ENCODE peak calls at places on chromosomes 1 and 21, in six cellular contexts. One of them, this sample, is unnamed.

GRCh38 chr1:110538082-110538481 is 19.1 kb upstream of the KCNA10 start:
- DNase-seq in endothelial cell: no peak
- DNase-seq in GM06990: no peak
- DNase-seq in ovary: no peak
- DNase-seq in psoas muscle: no peak
- DNase-seq in upper lobe of left lung: peak
- DNase-seq in this sample: no peak

GRCh38 chr1:101587749-101588148 is 350.9 kb downstream of the S1PR1 start:
- DNase-seq in endothelial cell: no peak
- DNase-seq in upper lobe of left lung: no peak
- DNase-seq in GM06990: no peak
- DNase-seq in ovary: peak
- DNase-seq in psoas muscle: peak
- DNase-seq in this sample: no peak

GRCh38 chr21:35062016-35062415 is 12.9 kb upstream of the RUNX1 start:
- DNase-seq in ovary: no peak
- DNase-seq in endothelial cell: no peak
- DNase-seq in GM06990: no peak
- DNase-seq in upper lobe of left lung: no peak
- DNase-seq in psoas muscle: no peak
- DNase-seq in this sample: no peak

GRCh38 chr1:198823626-198824025 is 184.8 kb downstream of the PTPRC start:
- DNase-seq in upper lobe of left lung: no peak
- DNase-seq in endothelial cell: no peak
- DNase-seq in psoas muscle: no peak
- DNase-seq in ovary: no peak
- DNase-seq in GM06990: no peak
- DNase-seq in this sample: no peak

GRCh38 chr1:18505666-18506065 is 24.9 kb downstream of the KLHDC7A start:
- DNase-seq in ovary: no peak
- DNase-seq in psoas muscle: no peak
- DNase-seq in endothelial cell: no peak
- DNase-seq in upper lobe of left lung: no peak
- DNase-seq in GM06990: no peak
- DNase-seq in this sample: no peak

GRCh38 chr1:21344750-21345443 is 54.6 kb upstream of the ECE1 start:
- DNase-seq in ovary: peak
- DNase-seq in endothelial cell: no peak
- DNase-seq in GM06990: peak
- DNase-seq in psoas muscle: peak
- DNase-seq in upper lobe of left lung: peak
- DNase-seq in this sample: no peak

GRCh38 chr1:180230791-180231505 is 884 bp downstream of the LHX4 start:
- DNase-seq in upper lobe of left lung: peak
- DNase-seq in ovary: no peak
- DNase-seq in GM06990: peak
- DNase-seq in psoas muscle: no peak
- DNase-seq in endothelial cell: no peak
- DNase-seq in this sample: no peak

GRCh38 chr1:9289724-9290493 is 2.8 kb upstream of the SPSB1 start:
- DNase-seq in GM06990: no peak
- DNase-seq in ovary: peak
- DNase-seq in upper lobe of left lung: no peak
- DNase-seq in endothelial cell: no peak
- DNase-seq in psoas muscle: peak
- DNase-seq in this sample: no peak

GRCh38 chr1:219422811-219423598 is 189.9 kb downstream of the ZC3H11B start:
- DNase-seq in upper lobe of left lung: no peak
- DNase-seq in ovary: no peak
- DNase-seq in GM06990: peak
- DNase-seq in psoas muscle: no peak
- DNase-seq in endothelial cell: no peak
- DNase-seq in this sample: no peak

GRCh38 chr21:45200031-45200430 is 87.7 kb downstream of the POFUT2 start:
- DNase-seq in GM06990: no peak
- DNase-seq in psoas muscle: no peak
- DNase-seq in upper lobe of left lung: no peak
- DNase-seq in endothelial cell: no peak
- DNase-seq in ovary: no peak
- DNase-seq in this sample: no peak
- TF ChIP-seq CTCF in GM06990: no peak
- TF ChIP-seq CTCF in psoas muscle: no peak
- TF ChIP-seq CTCF in upper lobe of left lung: no peak
- TF ChIP-seq CTCF in endothelial cell: no peak
- TF ChIP-seq CTCF in ovary: no peak
- TF ChIP-seq CTCF in this sample: no peak

GRCh38 chr1:236561976-236562375 is 38.2 kb downstream of the LGALS8 start:
- DNase-seq in upper lobe of left lung: no peak
- DNase-seq in GM06990: no peak
- DNase-seq in ovary: no peak
- DNase-seq in psoas muscle: no peak
- DNase-seq in endothelial cell: no peak
- DNase-seq in this sample: no peak

GRCh38 chr1:236558069-236558468 is 34.3 kb downstream of the LGALS8 start:
- DNase-seq in ovary: no peak
- DNase-seq in upper lobe of left lung: peak
- DNase-seq in GM06990: no peak
- DNase-seq in endothelial cell: no peak
- DNase-seq in psoas muscle: no peak
- DNase-seq in this sample: no peak

GRCh38 chr1:236556606-236557005 is 32.8 kb downstream of the LGALS8 start:
- DNase-seq in GM06990: no peak
- DNase-seq in ovary: no peak
- DNase-seq in upper lobe of left lung: no peak
- DNase-seq in endothelial cell: no peak
- DNase-seq in psoas muscle: no peak
- DNase-seq in this sample: no peak

GRCh38 chr1:236565530-236565929 is 38.8 kb downstream of the HEATR1 start:
- DNase-seq in ovary: no peak
- DNase-seq in endothelial cell: no peak
- DNase-seq in upper lobe of left lung: no peak
- DNase-seq in psoas muscle: no peak
- DNase-seq in GM06990: no peak
- DNase-seq in this sample: no peak

DNA sequence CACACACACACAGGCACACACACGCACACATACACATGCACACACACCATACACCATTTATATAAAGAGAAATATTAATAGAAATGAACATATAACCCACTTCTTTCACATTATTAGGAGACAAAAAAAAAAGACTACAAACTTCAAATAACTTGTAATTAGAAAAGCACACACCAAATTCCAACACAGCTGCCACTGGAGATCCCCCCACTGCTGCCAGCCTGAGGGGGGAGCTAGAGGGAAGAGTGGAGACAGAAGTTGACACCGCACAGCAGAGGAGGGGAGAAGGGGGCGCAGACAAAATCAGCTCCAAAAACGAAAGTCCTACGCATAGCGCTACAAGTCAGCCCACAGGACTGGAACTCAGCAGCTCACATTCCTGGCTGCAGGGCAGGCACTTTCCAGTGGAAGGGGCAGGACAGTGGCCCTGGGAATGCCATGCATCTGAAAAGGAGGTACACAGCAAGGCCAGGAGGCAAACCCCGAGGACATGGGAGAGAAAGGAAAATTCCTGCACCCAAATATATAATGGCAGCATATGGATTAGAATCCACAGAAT is 36.5 kb downstream of the LGALS8 start:
- DNase-seq in psoas muscle: no peak
- DNase-seq in ovary: no peak
- DNase-seq in endothelial cell: no peak
- DNase-seq in GM06990: no peak
- DNase-seq in upper lobe of left lung: no peak
- DNase-seq in this sample: no peak
- TF ChIP-seq CTCF in psoas muscle: no peak
- TF ChIP-seq CTCF in ovary: no peak
- TF ChIP-seq CTCF in endothelial cell: no peak
- TF ChIP-seq CTCF in GM06990: peak
- TF ChIP-seq CTCF in upper lobe of left lung: no peak
- TF ChIP-seq CTCF in this sample: no peak

GRCh38 chr1:2894381-2895041 is 93.0 kb upstream of the TTC34 start:
- DNase-seq in GM06990: no peak
- DNase-seq in psoas muscle: no peak
- DNase-seq in endothelial cell: no peak
- DNase-seq in ovary: no peak
- DNase-seq in upper lobe of left lung: peak
- DNase-seq in this sample: no peak

GRCh38 chr1:2893473-2894120 is 92.1 kb upstream of the TTC34 start:
- DNase-seq in ovary: no peak
- DNase-seq in endothelial cell: no peak
- DNase-seq in upper lobe of left lung: peak
- DNase-seq in GM06990: no peak
- DNase-seq in psoas muscle: no peak
- DNase-seq in this sample: no peak

DNA sequence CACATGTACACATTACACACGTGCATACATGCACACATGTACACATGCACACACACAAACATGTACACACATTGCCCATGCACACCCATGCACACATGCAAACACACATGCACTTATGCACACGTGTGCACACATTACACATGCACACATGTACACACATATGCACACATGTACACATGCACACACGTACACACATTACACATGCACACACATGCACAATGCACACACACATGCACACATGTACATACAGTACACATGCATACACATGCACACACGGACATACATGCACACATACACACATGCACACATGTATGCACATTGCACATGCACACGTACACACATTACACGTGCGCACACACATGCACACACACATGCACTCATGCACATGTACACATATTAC is 95.3 kb upstream of the TTC34 start:
- DNase-seq in ovary: no peak
- DNase-seq in GM06990: no peak
- DNase-seq in endothelial cell: no peak
- DNase-seq in psoas muscle: no peak
- DNase-seq in upper lobe of left lung: no peak
- DNase-seq in this sample: no peak
- TF ChIP-seq CTCF in ovary: no peak
- TF ChIP-seq CTCF in GM06990: no peak
- TF ChIP-seq CTCF in endothelial cell: no peak
- TF ChIP-seq CTCF in psoas muscle: no peak
- TF ChIP-seq CTCF in upper lobe of left lung: no peak
- TF ChIP-seq CTCF in this sample: no peak

GRCh38 chr1:215992620-215993019 is 425.5 kb downstream of the KCTD3 start:
- DNase-seq in endothelial cell: peak
- DNase-seq in GM06990: no peak
- DNase-seq in ovary: no peak
- DNase-seq in psoas muscle: no peak
- DNase-seq in upper lobe of left lung: no peak
- DNase-seq in this sample: no peak
- TF ChIP-seq CTCF in endothelial cell: no peak
- TF ChIP-seq CTCF in GM06990: peak
- TF ChIP-seq CTCF in ovary: no peak
- TF ChIP-seq CTCF in psoas muscle: peak
- TF ChIP-seq CTCF in upper lobe of left lung: no peak
- TF ChIP-seq CTCF in this sample: peak

GRCh38 chr1:235017719-235018118 is 110.9 kb downstream of the TOMM20 start:
- DNase-seq in endothelial cell: no peak
- DNase-seq in psoas muscle: no peak
- DNase-seq in ovary: no peak
- DNase-seq in upper lobe of left lung: no peak
- DNase-seq in GM06990: no peak
- DNase-seq in this sample: no peak

GRCh38 chr1:235017191-235017590 is 111.4 kb downstream of the TOMM20 start:
- DNase-seq in ovary: no peak
- DNase-seq in upper lobe of left lung: no peak
- DNase-seq in GM06990: no peak
- DNase-seq in endothelial cell: no peak
- DNase-seq in psoas muscle: no peak
- DNase-seq in this sample: no peak

GRCh38 chr1:235014756-235015155 is 113.9 kb downstream of the TOMM20 start:
- DNase-seq in endothelial cell: no peak
- DNase-seq in psoas muscle: no peak
- DNase-seq in ovary: no peak
- DNase-seq in GM06990: no peak
- DNase-seq in upper lobe of left lung: no peak
- DNase-seq in this sample: no peak

GRCh38 chr1:235013512-235013911 is 115.1 kb downstream of the TOMM20 start:
- DNase-seq in endothelial cell: no peak
- DNase-seq in psoas muscle: no peak
- DNase-seq in ovary: no peak
- DNase-seq in GM06990: no peak
- DNase-seq in upper lobe of left lung: no peak
- DNase-seq in this sample: no peak

DNA sequence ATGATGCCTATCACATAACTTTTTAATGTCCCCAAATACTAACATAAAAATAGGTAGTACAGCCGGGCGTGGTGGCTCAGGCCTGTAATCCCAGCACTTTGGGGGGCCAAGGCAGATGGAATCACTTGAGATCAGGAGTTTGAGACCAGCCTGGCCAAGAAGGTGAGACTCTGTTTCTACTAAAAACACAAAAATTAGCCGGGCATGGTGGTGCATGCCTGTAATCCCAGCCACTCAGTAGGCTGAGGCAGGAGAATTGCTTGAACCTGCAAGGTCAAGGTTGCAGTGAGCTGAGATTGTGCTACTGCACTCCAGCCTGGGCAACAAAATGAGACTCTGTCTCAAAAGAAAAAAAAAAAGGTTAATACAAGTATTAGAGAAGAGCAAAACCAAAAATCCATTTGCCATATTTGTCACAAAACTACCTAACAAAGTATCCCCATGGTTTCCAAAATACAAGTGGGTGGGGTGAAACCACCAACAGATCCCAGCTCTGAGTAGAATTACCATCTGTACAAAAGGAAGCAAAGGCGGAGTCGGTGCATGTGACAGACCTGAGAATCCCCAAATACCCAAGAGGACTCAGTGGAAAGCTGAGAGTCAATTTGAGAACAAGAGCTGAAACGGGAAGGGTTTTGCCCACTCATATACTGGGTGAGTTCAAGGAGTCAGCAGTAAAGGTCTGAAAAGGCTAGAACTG is 113.2 kb downstream of the TOMM20 start:
- DNase-seq in upper lobe of left lung: no peak
- DNase-seq in endothelial cell: no peak
- DNase-seq in GM06990: peak
- DNase-seq in ovary: no peak
- DNase-seq in psoas muscle: no peak
- DNase-seq in this sample: no peak
- TF ChIP-seq CTCF in upper lobe of left lung: no peak
- TF ChIP-seq CTCF in endothelial cell: no peak
- TF ChIP-seq CTCF in GM06990: no peak
- TF ChIP-seq CTCF in ovary: no peak
- TF ChIP-seq CTCF in psoas muscle: no peak
- TF ChIP-seq CTCF in this sample: no peak

GRCh38 chr1:222546548-222547259 is 1.2 kb downstream of the HHIPL2 start:
- DNase-seq in psoas muscle: no peak
- DNase-seq in upper lobe of left lung: peak
- DNase-seq in endothelial cell: no peak
- DNase-seq in ovary: no peak
- DNase-seq in GM06990: no peak
- DNase-seq in this sample: no peak
- TF ChIP-seq CTCF in psoas muscle: no peak
- TF ChIP-seq CTCF in upper lobe of left lung: no peak
- TF ChIP-seq CTCF in endothelial cell: no peak
- TF ChIP-seq CTCF in ovary: no peak
- TF ChIP-seq CTCF in GM06990: no peak
- TF ChIP-seq CTCF in this sample: no peak

GRCh38 chr21:42466700-42467612 is 29.1 kb downstream of the RSPH1 start:
- DNase-seq in GM06990: no peak
- DNase-seq in upper lobe of left lung: no peak
- DNase-seq in psoas muscle: peak
- DNase-seq in ovary: no peak
- DNase-seq in endothelial cell: no peak
- DNase-seq in this sample: no peak
- TF ChIP-seq CTCF in GM06990: peak
- TF ChIP-seq CTCF in upper lobe of left lung: no peak
- TF ChIP-seq CTCF in psoas muscle: peak
- TF ChIP-seq CTCF in ovary: no peak
- TF ChIP-seq CTCF in endothelial cell: no peak
- TF ChIP-seq CTCF in this sample: peak

GRCh38 chr1:185719021-185719420 is 15.2 kb upstream of the HMCN1 start:
- DNase-seq in psoas muscle: no peak
- DNase-seq in ovary: no peak
- DNase-seq in upper lobe of left lung: no peak
- DNase-seq in GM06990: no peak
- DNase-seq in endothelial cell: peak
- DNase-seq in this sample: no peak
- TF ChIP-seq CTCF in psoas muscle: no peak
- TF ChIP-seq CTCF in ovary: no peak
- TF ChIP-seq CTCF in upper lobe of left lung: no peak
- TF ChIP-seq CTCF in GM06990: no peak
- TF ChIP-seq CTCF in endothelial cell: peak
- TF ChIP-seq CTCF in this sample: peak